ENCODE peak calls at places on chromosome 9, in five cellular contexts. A, W, L, M and P are unnamed samples.

GRCh38 chr9:108672475-108673065 is 183.2 kb downstream of the ACTL7B start:
- DNase-seq in L (no peak), M (no peak), W (peak; percentile 42), A (no peak), P (no peak)

GRCh38 chr9:27094640-27095039 is 14.4 kb upstream of the TEK start:
- DNase-seq in A (no peak), L (no peak), M (no peak), W (peak; percentile 90), P (no peak)

GRCh38 chr9:33465096-33465495 is 8.6 kb downstream of the NOL6 start:
- DNase-seq in M (no peak), W (no peak), L (no peak), A (peak; percentile 30), P (no peak)

GRCh38 chr9:94768766-94769165 is 42.3 kb downstream of the AOPEP start:
- DNase-seq in M (no peak), A (no peak), L (no peak), W (no peak), P (no peak)

GRCh38 chr9:21028476-21028875 is 3.0 kb downstream of the HACD4 start:
- DNase-seq in M (no peak), L (no peak), A (no peak), W (no peak), P (no peak)

GRCh38 chr9:14437336-14438231 is 123.6 kb upstream of the NFIB start:
- DNase-seq in W (no peak), L (no peak), M (peak; percentile 84), A (no peak), P (no peak)

GRCh38 chr9:17065062-17065461 is 69.8 kb upstream of the CNTLN start:
- DNase-seq in L (no peak), A (peak; percentile 29), M (peak; percentile 38), W (peak; percentile 11), P (no peak)

GRCh38 chr9:110939053-110939452 is 99.2 kb downstream of the LPAR1 start:
- DNase-seq in A (no peak), M (no peak), W (no peak), L (no peak), P (no peak)

GRCh38 chr9:35501941-35502340 is 12.0 kb downstream of the RUSC2 start:
- DNase-seq in A (no peak), W (peak; percentile 43), M (no peak), L (no peak), P (no peak)

GRCh38 chr9:126219717-126220116 is 106.9 kb upstream of the MVB12B start:
- DNase-seq in M (no peak), A (no peak), L (no peak), W (no peak), P (no peak)

GRCh38 chr9:134643306-134643705 is 1.7 kb downstream of the COL5A1 start:
- DNase-seq in A (no peak), L (no peak), M (no peak), W (peak; percentile 48), P (no peak)

GRCh38 chr9:133250741-133251170 is 24.2 kb downstream of the ABO start:
- DNase-seq in M (no peak), W (no peak), A (no peak), L (no peak), P (peak; percentile 69)

GRCh38 chr9:106798021-106798799 is 64.8 kb upstream of the ZNF462 start:
- DNase-seq in A (no peak), W (no peak), M (no peak), L (no peak), P (no peak)

GRCh38 chr9:12880406-12881016 is 105.7 kb downstream of the LURAP1L start:
- DNase-seq in L (no peak), M (no peak), W (no peak), A (no peak), P (no peak)

GRCh38 chr9:15370496-15371464 is 51.9 kb upstream of the SNAPC3 start:
- DNase-seq in L (no peak), A (no peak), M (no peak), W (peak; percentile 30), P (no peak)

GRCh38 chr9:21688108-21689102 is 114.0 kb upstream of the MTAP start:
- DNase-seq in A (no peak), L (no peak), W (peak; percentile 99), M (no peak), P (no peak)

GRCh38 chr9:77952641-77953341 is 78.8 kb downstream of the GNAQ start:
- DNase-seq in M (no peak), W (peak; percentile 48), A (no peak), L (no peak), P (no peak)

GRCh38 chr9:137406085-137406773 is 16.7 kb downstream of the EXD3 start:
- DNase-seq in M (no peak), W (no peak), A (peak; percentile 77), L (no peak), P (no peak)

GRCh38 chr9:137669261-137669672 is 50.5 kb downstream of the EHMT1 start:
- DNase-seq in L (no peak), W (no peak), M (no peak), A (peak; percentile 81), P (peak; percentile 43)

GRCh38 chr9:109087795-109088194 is 32.0 kb downstream of the TMEM245 start:
- DNase-seq in A (no peak), W (no peak), M (no peak), L (no peak), P (no peak)

GRCh38 chr9:73269430-73270101 is 117.9 kb downstream of the ANXA1 start:
- DNase-seq in L (no peak), W (peak; percentile 39), M (no peak), A (no peak), P (no peak)

GRCh38 chr9:346114-346513 is 131.4 kb downstream of the DOCK8 start:
- DNase-seq in A (no peak), W (no peak), L (no peak), M (no peak), P (no peak)

GRCh38 chr9:38144421-38144820 is 75.4 kb upstream of the SHB start:
- DNase-seq in A (no peak), W (peak; percentile 89), L (no peak), M (no peak), P (peak; percentile 3)

GRCh38 chr9:22201256-22201655 is 192.2 kb upstream of the CDKN2B start:
- DNase-seq in A (no peak), W (no peak), M (no peak), L (no peak), P (no peak)

GRCh38 chr9:88741335-88741734 is 206.4 kb downstream of the NXNL2 start:
- DNase-seq in M (no peak), W (no peak), A (no peak), L (no peak), P (no peak)

GRCh38 chr9:93670208-93671029 is 94.0 kb downstream of the PHF2 start:
- DNase-seq in A (peak; percentile 49), L (peak; percentile 11), W (peak; percentile 25), M (no peak), P (peak; percentile 59)

GRCh38 chr9:26665676-26666075 is 226.9 kb downstream of the CAAP1 start:
- DNase-seq in W (no peak), L (no peak), M (no peak), A (no peak), P (no peak)

GRCh38 chr9:22052376-22052945 is 43.4 kb upstream of the CDKN2B start:
- DNase-seq in L (no peak), M (no peak), W (peak; percentile 100), A (no peak), P (no peak)

GRCh38 chr9:116000748-116001329 is 152.8 kb upstream of the PAPPA start:
- DNase-seq in W (no peak), M (no peak), A (no peak), L (no peak), P (no peak)

GRCh38 chr9:37215456-37216229 is 95.3 kb downstream of the ZCCHC7 start:
- DNase-seq in A (no peak), W (peak; percentile 75), M (no peak), L (no peak), P (no peak)

GRCh38 chr9:119074017-119074416 is 295.2 kb downstream of the BRINP1 start:
- DNase-seq in L (no peak), A (no peak), W (no peak), M (no peak), P (no peak)

GRCh38 chr9:128245293-128246151 is 30.3 kb downstream of the GOLGA2 start:
- DNase-seq in W (peak; percentile 78), A (peak; percentile 79), L (no peak), M (no peak), P (peak; percentile 66)